ENCODE peak calls at places on chromosomes 5 and 9, in six cellular contexts. One of them, this sample, is unnamed.
A peak's percentile ranks its signal among the peaks of the same experiment; 100 is the strongest.

GRCh38 chr5:168106008-168106761 is 185.3 kb upstream of the WWC1 start:
- DNase-seq in PC-3: peak; percentile 30
- DNase-seq in lower lobe of right lung: no peak
- DNase-seq in fibroblast of lung: no peak
- DNase-seq in OCI-LY7: no peak
- DNase-seq in brain microvascular endothelial cell: no peak
- DNase-seq in this sample: peak; percentile 33

GRCh38 chr5:76196886-76197489 is 113.8 kb downstream of the SV2C start:
- DNase-seq in brain microvascular endothelial cell: no peak
- DNase-seq in PC-3: no peak
- DNase-seq in fibroblast of lung: no peak
- DNase-seq in OCI-LY7: no peak
- DNase-seq in lower lobe of right lung: no peak
- DNase-seq in this sample: no peak

GRCh38 chr5:153782589-153783238 is 256.0 kb downstream of the FAM114A2 start:
- DNase-seq in brain microvascular endothelial cell: peak; percentile 38
- DNase-seq in OCI-LY7: no peak
- DNase-seq in PC-3: no peak
- DNase-seq in fibroblast of lung: no peak
- DNase-seq in lower lobe of right lung: no peak
- DNase-seq in this sample: peak; percentile 17

GRCh38 chr5:124403281-124403680 is 343.2 kb downstream of the ZNF608 start:
- DNase-seq in OCI-LY7: no peak
- DNase-seq in brain microvascular endothelial cell: no peak
- DNase-seq in lower lobe of right lung: no peak
- DNase-seq in fibroblast of lung: no peak
- DNase-seq in PC-3: no peak
- DNase-seq in this sample: no peak

GRCh38 chr5:78251663-78252284 is 42.7 kb downstream of the AP3B1 start:
- DNase-seq in OCI-LY7: no peak
- DNase-seq in fibroblast of lung: no peak
- DNase-seq in brain microvascular endothelial cell: no peak
- DNase-seq in PC-3: no peak
- DNase-seq in lower lobe of right lung: no peak
- DNase-seq in this sample: no peak

GRCh38 chr9:130304643-130305042 is 39.1 kb downstream of the HMCN2 start:
- DNase-seq in PC-3: no peak
- DNase-seq in fibroblast of lung: no peak
- DNase-seq in brain microvascular endothelial cell: no peak
- DNase-seq in OCI-LY7: no peak
- DNase-seq in lower lobe of right lung: no peak
- DNase-seq in this sample: no peak

GRCh38 chr5:34898258-34898895 is 16.9 kb downstream of the RAD1 start:
- DNase-seq in lower lobe of right lung: no peak
- DNase-seq in OCI-LY7: peak; percentile 64
- DNase-seq in PC-3: peak; percentile 80
- DNase-seq in fibroblast of lung: peak; percentile 81
- DNase-seq in brain microvascular endothelial cell: peak; percentile 65
- DNase-seq in this sample: peak; percentile 83

GRCh38 chr5:153900703-153901395 is 137.9 kb downstream of the FAM114A2 start:
- DNase-seq in lower lobe of right lung: no peak
- DNase-seq in OCI-LY7: no peak
- DNase-seq in brain microvascular endothelial cell: peak; percentile 69
- DNase-seq in PC-3: peak; percentile 16
- DNase-seq in fibroblast of lung: peak; percentile 62
- DNase-seq in this sample: peak; percentile 25

GRCh38 chr9:68546596-68547390 is 6.1 kb upstream of the TMEM252 start:
- DNase-seq in lower lobe of right lung: no peak
- DNase-seq in PC-3: no peak
- DNase-seq in fibroblast of lung: peak; percentile 28
- DNase-seq in OCI-LY7: peak; percentile 75
- DNase-seq in brain microvascular endothelial cell: no peak
- DNase-seq in this sample: peak; percentile 48

GRCh38 chr9:123656565-123656964 is 273.4 kb downstream of the DENND1A start:
- DNase-seq in brain microvascular endothelial cell: no peak
- DNase-seq in lower lobe of right lung: no peak
- DNase-seq in OCI-LY7: no peak
- DNase-seq in PC-3: peak; percentile 38
- DNase-seq in fibroblast of lung: no peak
- DNase-seq in this sample: peak; percentile 23

GRCh38 chr5:176608142-176608705 is 1.7 kb downstream of the GPRIN1 start:
- DNase-seq in brain microvascular endothelial cell: no peak
- DNase-seq in PC-3: no peak
- DNase-seq in fibroblast of lung: no peak
- DNase-seq in lower lobe of right lung: no peak
- DNase-seq in OCI-LY7: no peak
- DNase-seq in this sample: no peak

GRCh38 chr5:162593881-162594280 is 526.3 kb downstream of the GABRG2 start:
- DNase-seq in fibroblast of lung: no peak
- DNase-seq in PC-3: peak; percentile 26
- DNase-seq in OCI-LY7: peak; percentile 1
- DNase-seq in lower lobe of right lung: no peak
- DNase-seq in brain microvascular endothelial cell: no peak
- DNase-seq in this sample: no peak

GRCh38 chr5:154311362-154311761 is 120.8 kb downstream of the GALNT10 start:
- DNase-seq in fibroblast of lung: no peak
- DNase-seq in lower lobe of right lung: peak; percentile 57
- DNase-seq in PC-3: no peak
- DNase-seq in OCI-LY7: no peak
- DNase-seq in brain microvascular endothelial cell: no peak
- DNase-seq in this sample: peak; percentile 41

GRCh38 chr5:6356578-6357164 is 21.7 kb downstream of the MED10 start:
- DNase-seq in OCI-LY7: no peak
- DNase-seq in fibroblast of lung: no peak
- DNase-seq in lower lobe of right lung: no peak
- DNase-seq in PC-3: no peak
- DNase-seq in brain microvascular endothelial cell: no peak
- DNase-seq in this sample: no peak
- H3K4me3 ChIP-seq in OCI-LY7: no peak overlapping the region
- H3K4me3 ChIP-seq in fibroblast of lung: no peak overlapping the region
- H3K4me3 ChIP-seq in lower lobe of right lung: no peak overlapping the region
- H3K4me3 ChIP-seq in PC-3: no peak overlapping the region
- H3K4me3 ChIP-seq in brain microvascular endothelial cell: no peak overlapping the region
- H3K4me3 ChIP-seq in this sample: no peak overlapping the region

GRCh38 chr5:91928751-91929521 is 545.8 kb upstream of the ARRDC3 start:
- DNase-seq in brain microvascular endothelial cell: no peak
- DNase-seq in lower lobe of right lung: no peak
- DNase-seq in OCI-LY7: peak; percentile 31
- DNase-seq in PC-3: peak; percentile 67
- DNase-seq in fibroblast of lung: peak; percentile 52
- DNase-seq in this sample: peak; percentile 20

GRCh38 chr5:91925249-91925648 is 542.1 kb upstream of the ARRDC3 start:
- DNase-seq in OCI-LY7: no peak
- DNase-seq in lower lobe of right lung: no peak
- DNase-seq in fibroblast of lung: peak; percentile 23
- DNase-seq in brain microvascular endothelial cell: no peak
- DNase-seq in PC-3: no peak
- DNase-seq in this sample: peak; percentile 2

GRCh38 chr5:91927439-91927838 is 544.3 kb upstream of the ARRDC3 start:
- DNase-seq in PC-3: no peak
- DNase-seq in OCI-LY7: no peak
- DNase-seq in brain microvascular endothelial cell: no peak
- DNase-seq in lower lobe of right lung: no peak
- DNase-seq in fibroblast of lung: no peak
- DNase-seq in this sample: no peak

DNA sequence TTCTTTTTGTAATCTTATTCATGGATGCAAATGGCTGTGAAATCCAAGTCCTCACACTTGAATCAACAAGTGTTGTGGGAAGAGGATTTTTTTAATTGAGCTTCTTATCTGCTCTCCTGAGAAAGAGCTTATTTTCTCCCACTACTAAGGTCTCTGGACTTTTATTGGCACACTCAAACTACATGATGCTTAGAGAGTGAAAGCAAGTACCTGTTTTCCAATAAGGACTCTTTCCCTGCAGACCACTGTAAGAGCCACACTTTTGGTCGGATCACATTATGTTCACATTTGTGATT is 546.4 kb upstream of the ARRDC3 start:
- DNase-seq in PC-3: no peak
- DNase-seq in fibroblast of lung: no peak
- DNase-seq in brain microvascular endothelial cell: no peak
- DNase-seq in OCI-LY7: no peak
- DNase-seq in lower lobe of right lung: no peak
- DNase-seq in this sample: no peak
- TF ChIP-seq CTCF in PC-3: no peak
- TF ChIP-seq CTCF in fibroblast of lung: no peak
- TF ChIP-seq CTCF in brain microvascular endothelial cell: no peak
- TF ChIP-seq CTCF in OCI-LY7: no peak
- TF ChIP-seq CTCF in lower lobe of right lung: no peak
- TF ChIP-seq CTCF in this sample: no peak

GRCh38 chr5:14173419-14174234 is 30.5 kb downstream of the TRIO start:
- DNase-seq in lower lobe of right lung: no peak
- DNase-seq in OCI-LY7: no peak
- DNase-seq in fibroblast of lung: peak; percentile 44
- DNase-seq in brain microvascular endothelial cell: no peak
- DNase-seq in PC-3: no peak
- DNase-seq in this sample: no peak
- H3K27ac ChIP-seq in lower lobe of right lung: no peak overlapping the region
- H3K27ac ChIP-seq in OCI-LY7: peak overlapping the region; percentile 19
- H3K27ac ChIP-seq in fibroblast of lung: peak overlapping the region; percentile 52
- H3K27ac ChIP-seq in brain microvascular endothelial cell: peak overlapping the region; percentile 60
- H3K27ac ChIP-seq in PC-3: no peak overlapping the region
- H3K27ac ChIP-seq in this sample: peak overlapping the region; percentile 74

GRCh38 chr5:134100283-134101011 is 14.0 kb upstream of the TCF7 start:
- DNase-seq in brain microvascular endothelial cell: peak; percentile 78
- DNase-seq in PC-3: peak; percentile 51
- DNase-seq in OCI-LY7: peak; percentile 49
- DNase-seq in lower lobe of right lung: no peak
- DNase-seq in fibroblast of lung: no peak
- DNase-seq in this sample: no peak
- H3K4me3 ChIP-seq in brain microvascular endothelial cell: no peak overlapping the region
- H3K4me3 ChIP-seq in PC-3: no peak overlapping the region
- H3K4me3 ChIP-seq in OCI-LY7: no peak overlapping the region
- H3K4me3 ChIP-seq in lower lobe of right lung: no peak overlapping the region
- H3K4me3 ChIP-seq in fibroblast of lung: no peak overlapping the region
- H3K4me3 ChIP-seq in this sample: no peak overlapping the region

GRCh38 chr9:81312346-81312745 is 377.0 kb downstream of the TLE1 start:
- DNase-seq in lower lobe of right lung: no peak
- DNase-seq in OCI-LY7: no peak
- DNase-seq in brain microvascular endothelial cell: no peak
- DNase-seq in fibroblast of lung: peak; percentile 34
- DNase-seq in PC-3: peak; percentile 4
- DNase-seq in this sample: peak; percentile 13
- TF ChIP-seq CTCF in lower lobe of right lung: no peak
- TF ChIP-seq CTCF in OCI-LY7: peak; percentile 26
- TF ChIP-seq CTCF in brain microvascular endothelial cell: peak; percentile 7
- TF ChIP-seq CTCF in fibroblast of lung: no peak
- TF ChIP-seq CTCF in PC-3: no peak
- TF ChIP-seq CTCF in this sample: no peak

DNA sequence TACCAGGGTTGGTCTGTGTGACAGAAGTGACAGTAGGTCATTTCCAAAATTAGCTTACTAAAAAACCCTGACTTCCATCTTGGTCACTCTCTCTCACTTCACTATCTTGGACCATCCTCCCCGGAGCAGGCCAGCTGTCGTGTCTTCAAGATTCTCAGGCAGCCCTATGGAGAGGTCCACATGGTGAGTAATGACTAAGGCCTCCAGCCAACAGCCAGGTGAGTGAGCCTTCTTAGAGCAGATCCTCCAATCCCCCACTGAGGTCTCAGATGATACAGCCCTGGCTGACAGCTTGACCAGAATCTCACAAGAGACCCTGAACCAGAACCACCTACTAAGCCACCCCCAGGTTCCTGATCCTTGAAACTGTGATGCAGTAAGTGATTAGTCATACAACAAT is 92.0 kb downstream of the DCP2 start:
- DNase-seq in PC-3: no peak
- DNase-seq in brain microvascular endothelial cell: peak; percentile 55
- DNase-seq in OCI-LY7: no peak
- DNase-seq in fibroblast of lung: peak; percentile 52
- DNase-seq in lower lobe of right lung: no peak
- DNase-seq in this sample: no peak
- H3K27ac ChIP-seq in PC-3: no peak overlapping the region
- H3K27ac ChIP-seq in brain microvascular endothelial cell: no peak overlapping the region
- H3K27ac ChIP-seq in OCI-LY7: no peak overlapping the region
- H3K27ac ChIP-seq in fibroblast of lung: peak overlapping the region; percentile 24
- H3K27ac ChIP-seq in lower lobe of right lung: no peak overlapping the region
- H3K27ac ChIP-seq in this sample: no peak overlapping the region

DNA sequence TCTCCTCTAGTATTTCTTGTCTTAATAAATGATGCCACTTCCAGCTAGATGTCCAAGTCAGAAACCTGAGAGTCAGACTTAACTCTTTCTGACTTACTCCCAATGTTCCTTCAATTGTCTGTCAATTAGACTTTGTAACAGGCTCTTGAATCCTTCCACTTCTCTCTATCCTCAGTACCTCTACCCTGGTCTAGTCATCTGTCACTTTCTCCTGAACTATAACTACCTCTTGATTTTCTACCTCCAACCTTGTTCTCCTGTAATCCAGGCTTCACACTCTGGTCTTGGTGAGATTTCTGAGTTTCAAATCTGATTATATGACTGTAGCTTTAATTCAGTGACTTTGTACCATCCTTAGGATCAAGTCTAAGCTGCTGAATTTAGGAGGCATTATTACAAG is 64.9 kb downstream of the NDUFAF2 start:
- DNase-seq in fibroblast of lung: no peak
- DNase-seq in OCI-LY7: no peak
- DNase-seq in brain microvascular endothelial cell: no peak
- DNase-seq in PC-3: no peak
- DNase-seq in lower lobe of right lung: no peak
- DNase-seq in this sample: no peak
- H3K4me3 ChIP-seq in fibroblast of lung: no peak overlapping the region
- H3K4me3 ChIP-seq in OCI-LY7: no peak overlapping the region
- H3K4me3 ChIP-seq in brain microvascular endothelial cell: no peak overlapping the region
- H3K4me3 ChIP-seq in PC-3: no peak overlapping the region
- H3K4me3 ChIP-seq in lower lobe of right lung: no peak overlapping the region
- H3K4me3 ChIP-seq in this sample: no peak overlapping the region

GRCh38 chr9:85224729-85225128 is 517.0 kb downstream of the AGTPBP1 start:
- DNase-seq in lower lobe of right lung: no peak
- DNase-seq in fibroblast of lung: peak; percentile 55
- DNase-seq in OCI-LY7: no peak
- DNase-seq in brain microvascular endothelial cell: peak; percentile 52
- DNase-seq in PC-3: peak; percentile 33
- DNase-seq in this sample: no peak
- TF ChIP-seq CTCF in lower lobe of right lung: no peak
- TF ChIP-seq CTCF in fibroblast of lung: no peak
- TF ChIP-seq CTCF in OCI-LY7: no peak
- TF ChIP-seq CTCF in brain microvascular endothelial cell: no peak
- TF ChIP-seq CTCF in PC-3: no peak
- TF ChIP-seq CTCF in this sample: no peak

DNA sequence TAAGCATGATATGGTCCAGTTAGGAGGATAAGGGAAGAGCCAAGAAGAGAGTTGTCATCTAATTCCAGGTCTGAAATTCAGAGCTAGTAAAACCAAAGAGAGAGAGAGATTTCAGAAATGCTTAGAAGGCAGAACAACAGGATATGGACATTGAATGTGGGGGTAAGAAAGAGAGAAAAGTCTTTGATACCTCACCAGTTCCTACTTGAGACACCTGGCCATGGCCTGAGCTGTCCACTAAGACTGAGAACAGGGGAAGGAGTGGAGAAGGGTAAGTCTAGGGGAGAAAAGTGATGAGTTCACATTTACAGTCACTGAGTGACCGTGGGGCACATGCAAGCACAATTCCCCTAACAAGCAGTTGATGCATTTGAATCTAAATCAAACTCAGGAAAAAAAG is 35.5 kb downstream of the TIMD4 start:
- DNase-seq in brain microvascular endothelial cell: no peak
- DNase-seq in lower lobe of right lung: no peak
- DNase-seq in OCI-LY7: no peak
- DNase-seq in PC-3: no peak
- DNase-seq in fibroblast of lung: no peak
- DNase-seq in this sample: no peak
- H3K27ac ChIP-seq in brain microvascular endothelial cell: no peak overlapping the region
- H3K27ac ChIP-seq in lower lobe of right lung: no peak overlapping the region
- H3K27ac ChIP-seq in OCI-LY7: peak overlapping the region; percentile 22
- H3K27ac ChIP-seq in PC-3: no peak overlapping the region
- H3K27ac ChIP-seq in fibroblast of lung: no peak overlapping the region
- H3K27ac ChIP-seq in this sample: no peak overlapping the region